ENCODE peak calls at places on chromosomes 6 and 20, in ten cellular contexts. V is cardiac muscle cell, O is mucosa of descending colon, M is IMR-90, Z is GM12878, K is lower lobe of right lung, S is A673, R is GM23338, G is right lobe of liver, W is Peyer's patch. X is an unnamed sample. For H3K4me1, the result is how much of the 10 kb centered on the place peaks cover.

GRCh38 chr6:122803056-122803695 is 14.1 kb downstream of the SMPDL3A start:
- DNase-seq in S (peak), O (no peak), R (no peak), M (peak), K (no peak), Z (no peak), W (no peak), G (peak), V (no peak), X (no peak)

GRCh38 chr6:117414770-117415169 is 11.0 kb downstream of the ROS1 start:
- DNase-seq in G (no peak), V (no peak), S (no peak), W (no peak), M (no peak), Z (no peak), O (no peak), R (peak), K (no peak), X (no peak)

GRCh38 chr6:53734473-53735299 is 60.1 kb upstream of the LRRC1 start:
- DNase-seq in Z (peak), W (peak), K (peak), O (peak), M (peak), R (peak), V (peak), G (no peak), S (peak), X (peak)

GRCh38 chr6:25889877-25890853 is 16.1 kb upstream of the SLC17A3 start:
- DNase-seq in W (no peak), V (peak), R (peak), S (peak), K (no peak), Z (no peak), G (no peak), O (no peak), M (peak), X (peak)

GRCh38 chr20:53652859-53653520 is 59.4 kb upstream of the ZNF217 start:
- DNase-seq in O (no peak), R (no peak), V (no peak), Z (no peak), G (no peak), W (no peak), S (no peak), M (no peak), K (no peak), X (no peak)

GRCh38 chr6:105646391-105646867 is 243.5 kb upstream of the PREP start:
- DNase-seq in Z (peak), K (no peak), V (no peak), G (no peak), W (no peak), S (no peak), O (no peak), R (no peak), M (peak), X (no peak)

GRCh38 chr6:109420751-109421150 is 19.7 kb downstream of the PPIL6 start:
- DNase-seq in M (no peak), S (no peak), G (no peak), Z (no peak), V (no peak), R (no peak), O (no peak), W (no peak), K (no peak), X (no peak)

GRCh38 chr20:39829713-39830112 is 859.3 kb downstream of the MAFB start:
- DNase-seq in G (no peak), O (no peak), W (no peak), R (peak), Z (peak), K (no peak), V (no peak), M (no peak), S (peak), X (no peak)

GRCh38 chr6:125201961-125202729 is 48.6 kb downstream of the TPD52L1 start:
- DNase-seq in R (no peak), G (peak), W (peak), O (peak), M (peak), V (no peak), K (peak), Z (no peak), S (peak), X (peak)

GRCh38 chr20:46139243-46139889 is 21.3 kb downstream of the CD40 start:
- DNase-seq in M (no peak), R (no peak), K (no peak), V (peak), O (no peak), Z (no peak), G (no peak), S (no peak), W (no peak), X (peak)

GRCh38 chr6:27871919-27872633 is 40.1 kb downstream of the OR2B2 start:
- DNase-seq in W (peak), O (peak), S (peak), K (peak), V (peak), R (peak), M (peak), G (peak), Z (peak), X (peak)

GRCh38 chr6:25899580-25900408 is 25.8 kb upstream of the SLC17A3 start:
- DNase-seq in V (no peak), W (no peak), Z (no peak), S (no peak), O (no peak), R (peak), M (no peak), K (no peak), G (no peak), X (no peak)

GRCh38 chr6:95848717-95849116 is 167.1 kb upstream of the FUT9 start:
- DNase-seq in Z (no peak), W (no peak), K (no peak), M (no peak), S (no peak), V (no peak), R (peak), G (no peak), O (no peak), X (no peak)

GRCh38 chr6:6004147-6004995 is 2.4 kb downstream of the NRN1 start:
- DNase-seq in Z (no peak), O (no peak), G (no peak), K (no peak), W (no peak), M (no peak), S (peak), R (peak), V (no peak), X (no peak)
- H3K4me1 ChIP-seq in Z (under half), O (under half), G (under half), K (under half), W (under half), M (under half), S (under half), R (half or more), V (under half), X (under half)

GRCh38 chr6:86581833-86582232 is 355.5 kb upstream of the HTR1E start:
- DNase-seq in Z (no peak), W (no peak), O (no peak), V (no peak), M (no peak), R (no peak), K (no peak), S (no peak), G (no peak), X (no peak)

GRCh38 chr6:86586195-86586594 is 351.1 kb upstream of the HTR1E start:
- DNase-seq in K (no peak), O (no peak), M (no peak), Z (no peak), R (no peak), W (no peak), G (no peak), S (no peak), V (no peak), X (no peak)
- TF ChIP-seq CTCF in K (no peak), O (no peak), M (no peak), Z (no peak), R (no peak), W (no peak), G (no peak), S (no peak), V (no peak), X (no peak)

GRCh38 chr20:20517296-20517695 is 149.4 kb downstream of the INSM1 start:
- DNase-seq in K (no peak), W (no peak), Z (no peak), O (no peak), R (no peak), V (no peak), G (no peak), M (no peak), S (no peak), X (no peak)
- H3K4me1 ChIP-seq in K (under half), W (under half), Z (under half), O (under half), R (under half), V (under half), G (under half), M (under half), S (under half), X (under half)

GRCh38 chr6:36897629-36898028 is 11.9 kb downstream of the C6orf89 start:
- DNase-seq in O (no peak), V (peak), R (peak), M (peak), S (no peak), Z (no peak), K (no peak), G (no peak), W (no peak), X (no peak)
- TF ChIP-seq CTCF in O (no peak), V (no peak), R (peak), M (peak), S (peak), Z (no peak), K (no peak), G (peak), W (no peak), X (peak)